ENCODE peak calls at places on chromosome 6, in eight cellular contexts. N, C, O, Y, A, X, T and Z are unnamed samples.

GRCh38 chr6:3749991-3750323 is 1.6 kb downstream of the PXDC1 start:
- DNase-seq in N (peak; percentile 76), C (peak; percentile 78), O (peak; percentile 68), Y (peak; percentile 75), A (no peak), X (peak; percentile 74), T (no peak), Z (peak; percentile 78)

GRCh38 chr6:42337985-42338572 is 113.6 kb downstream of the TRERF1 start:
- DNase-seq in N (no peak), C (no peak), O (no peak), Y (no peak), A (no peak), X (no peak), T (no peak), Z (no peak)

GRCh38 chr6:42190784-42191183 is 4.0 kb downstream of the GUCA1B start:
- DNase-seq in N (no peak), C (no peak), O (peak; percentile 46), Y (peak; percentile 25), A (no peak), X (peak; percentile 92), T (no peak), Z (no peak)

GRCh38 chr6:97174471-97174870 is 108.5 kb downstream of the MMS22L start:
- DNase-seq in N (no peak), C (no peak), O (no peak), Y (no peak), A (no peak), X (no peak), T (peak; percentile 41), Z (no peak)

GRCh38 chr6:43219814-43220213 is 9.5 kb downstream of the DNPH1 start:
- DNase-seq in N (no peak), C (no peak), O (no peak), Y (no peak), A (no peak), X (no peak), T (no peak), Z (no peak)

GRCh38 chr6:37376078-37376743 is 22.4 kb downstream of the RNF8 start:
- DNase-seq in N (no peak), C (no peak), O (no peak), Y (no peak), A (no peak), X (no peak), T (no peak), Z (no peak)

GRCh38 chr6:146700078-146700686 is 101.4 kb downstream of the ADGB start:
- DNase-seq in N (peak; percentile 59), C (peak; percentile 86), O (peak; percentile 66), Y (peak; percentile 97), A (peak; percentile 13), X (peak; percentile 83), T (peak; percentile 62), Z (peak; percentile 68)

GRCh38 chr6:136180729-136181128 is 69.4 kb downstream of the MTFR2 start:
- DNase-seq in N (peak; percentile 32), C (no peak), O (no peak), Y (no peak), A (no peak), X (no peak), T (no peak), Z (peak; percentile 42)

GRCh38 chr6:66496659-66497058 is 789.6 kb upstream of the EYS start:
- DNase-seq in N (no peak), C (no peak), O (no peak), Y (peak; percentile 3), A (no peak), X (no peak), T (no peak), Z (no peak)

GRCh38 chr6:15522856-15523529 is 139.8 kb downstream of the DTNBP1 start:
- DNase-seq in N (no peak), C (no peak), O (no peak), Y (no peak), A (no peak), X (no peak), T (peak; percentile 56), Z (peak; percentile 11)

GRCh38 chr6:15036690-15037245 is 209.1 kb upstream of the JARID2 start:
- DNase-seq in N (peak; percentile 78), C (peak; percentile 79), O (peak; percentile 91), Y (no peak), A (no peak), X (no peak), T (peak; percentile 87), Z (no peak)

GRCh38 chr6:64006246-64006645 is 370.6 kb downstream of the PHF3 start:
- DNase-seq in N (no peak), C (no peak), O (no peak), Y (no peak), A (no peak), X (no peak), T (no peak), Z (no peak)

GRCh38 chr6:118650500-118651281 is 700 bp downstream of the CEP85L start:
- DNase-seq in N (peak; percentile 56), C (peak; percentile 33), O (peak; percentile 47), Y (peak; percentile 82), A (peak; percentile 11), X (peak; percentile 48), T (peak; percentile 82), Z (peak; percentile 70)

GRCh38 chr6:47230579-47230978 is 79.1 kb downstream of the TNFRSF21 start:
- DNase-seq in N (no peak), C (no peak), O (no peak), Y (no peak), A (no peak), X (no peak), T (no peak), Z (no peak)

GRCh38 chr6:154404791-154405400 is 48.3 kb upstream of the IPCEF1 start:
- DNase-seq in N (no peak), C (no peak), O (no peak), Y (peak; percentile 83), A (no peak), X (peak; percentile 84), T (no peak), Z (peak; percentile 17)
- H3K4me1 ChIP-seq in N (no peaks in the 10 kb centered on the region), C (peaks cover 7% of the 10 kb centered on the region), O (peaks cover 14% of the 10 kb centered on the region), Y (peaks cover 43% of the 10 kb centered on the region), A (peaks cover 36% of the 10 kb centered on the region), X (peaks cover 22% of the 10 kb centered on the region), T (no peaks in the 10 kb centered on the region), Z (peaks cover 8% of the 10 kb centered on the region)

GRCh38 chr6:113693866-113694265 is 163.3 kb upstream of the MARCKS start:
- DNase-seq in N (no peak), C (no peak), O (no peak), Y (no peak), A (peak; percentile 14), X (no peak), T (no peak), Z (no peak)
- H3K4me1 ChIP-seq in N (no peaks in the 10 kb centered on the region), C (no peaks in the 10 kb centered on the region), O (peaks cover 8% of the 10 kb centered on the region), Y (peaks cover 50% of the 10 kb centered on the region), A (peaks cover 59% of the 10 kb centered on the region), X (peaks cover 8% of the 10 kb centered on the region), T (no peaks in the 10 kb centered on the region), Z (no peaks in the 10 kb centered on the region)

DNA sequence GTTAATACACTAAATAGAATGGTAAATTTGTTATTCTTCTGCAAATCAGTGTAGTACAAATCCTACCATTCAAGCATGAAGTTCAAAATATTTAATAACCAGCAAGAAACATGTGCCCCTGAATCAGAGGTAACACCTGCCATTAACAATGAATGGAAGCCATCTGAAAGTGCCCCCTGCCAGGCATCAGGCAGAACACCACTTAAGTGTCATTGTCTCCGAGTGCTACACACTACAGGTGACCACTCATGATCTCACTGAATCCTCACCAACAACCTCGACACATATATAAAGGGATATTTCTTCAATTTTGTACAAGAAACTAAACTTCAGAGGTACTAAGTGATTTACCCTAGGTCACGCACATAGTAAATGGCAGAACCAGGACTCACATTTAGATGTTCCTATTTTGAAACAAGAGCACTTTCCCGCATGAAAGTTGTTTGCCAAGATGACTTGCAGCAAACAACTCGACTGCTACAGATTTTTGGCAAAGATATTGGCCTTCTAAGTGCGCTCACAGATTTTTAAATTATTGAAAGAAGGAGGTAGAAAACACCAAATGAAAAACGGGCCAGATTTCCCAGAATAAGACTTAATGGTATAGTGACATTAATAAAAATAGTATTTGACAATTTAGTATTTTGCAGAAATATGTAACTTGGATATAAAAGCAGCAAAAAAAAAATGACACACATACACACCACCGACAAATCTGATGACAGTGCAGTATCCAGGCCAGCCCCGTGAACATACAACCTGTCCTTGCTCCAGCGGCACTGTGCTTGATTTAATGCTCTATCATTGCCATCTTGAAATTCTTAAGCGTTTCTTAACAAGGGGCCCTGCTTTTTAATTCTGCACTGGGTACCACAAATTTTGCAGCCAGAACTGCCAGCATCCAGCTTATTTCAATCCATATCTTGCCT is 274.5 kb downstream of the ALDH8A1 start:
- DNase-seq in N (no peak), C (no peak), O (no peak), Y (no peak), A (no peak), X (no peak), T (peak; percentile 60), Z (no peak)
- H3K4me1 ChIP-seq in N (no peaks in the 10 kb centered on the region), C (no peaks in the 10 kb centered on the region), O (peaks cover 8% of the 10 kb centered on the region), Y (peaks cover 19% of the 10 kb centered on the region), A (peaks cover 66% of the 10 kb centered on the region), X (peaks cover 11% of the 10 kb centered on the region), T (peaks cover 4% of the 10 kb centered on the region), Z (no peaks in the 10 kb centered on the region)

DNA sequence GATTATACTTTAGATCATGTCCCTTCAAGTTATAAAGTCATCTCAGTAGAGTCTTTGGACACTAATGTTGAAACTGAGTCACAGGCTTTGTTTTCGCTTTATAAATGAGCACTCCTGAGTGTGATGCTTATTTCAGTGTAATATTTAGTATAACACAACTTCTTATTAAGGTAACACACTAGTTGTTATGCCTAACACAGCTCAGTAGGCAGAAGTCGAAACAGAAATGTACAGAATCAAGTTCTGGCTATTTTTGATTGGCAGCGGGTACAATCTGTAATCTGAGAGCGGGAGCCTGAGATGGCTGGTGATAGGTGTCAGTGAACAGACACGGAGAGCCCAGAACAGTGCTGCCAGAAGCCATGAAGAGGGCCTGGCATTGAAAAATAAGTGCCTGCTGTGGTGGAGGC is 11.4 kb downstream of the HECA start:
- DNase-seq in N (no peak), C (no peak), O (no peak), Y (no peak), A (no peak), X (no peak), T (no peak), Z (no peak)
- H3K4me1 ChIP-seq in N (peaks cover 21% of the 10 kb centered on the region), C (peaks cover 41% of the 10 kb centered on the region), O (peaks cover 82% of the 10 kb centered on the region), Y (peaks cover 12% of the 10 kb centered on the region), A (no peaks in the 10 kb centered on the region), X (peaks cover 12% of the 10 kb centered on the region), T (no peaks in the 10 kb centered on the region), Z (peaks cover 6% of the 10 kb centered on the region)